ENCODE peak calls at places on chromosomes 16 and 17, in six cellular contexts. One of them, this sample, is unnamed.

GRCh38 chr16:15491430-15491829 is 57.0 kb downstream of the BMERB1 start:
- DNase-seq in lower lobe of right lung: no peak
- DNase-seq in T-cell: no peak
- DNase-seq in CD14-positive monocyte: no peak
- DNase-seq in midbrain: no peak
- DNase-seq in activated effector memory CD4-positive, alpha-beta T cell treated with anti-CD3 and anti-CD28 coated beads, Interleukin-2, amount 50 U/mL, for 16 hours: no peak
- DNase-seq in this sample: no peak

GRCh38 chr16:21610766-21611165 is 11.4 kb downstream of the METTL9 start:
- DNase-seq in lower lobe of right lung: no peak
- DNase-seq in T-cell: no peak
- DNase-seq in CD14-positive monocyte: no peak
- DNase-seq in midbrain: no peak
- DNase-seq in activated effector memory CD4-positive, alpha-beta T cell treated with anti-CD3 and anti-CD28 coated beads, Interleukin-2, amount 50 U/mL, for 16 hours: no peak
- DNase-seq in this sample: no peak

GRCh38 chr17:43878260-43879082 is 28.9 kb downstream of the MPP2 start:
- DNase-seq in lower lobe of right lung: peak
- DNase-seq in T-cell: peak
- DNase-seq in CD14-positive monocyte: no peak
- DNase-seq in midbrain: peak
- DNase-seq in activated effector memory CD4-positive, alpha-beta T cell treated with anti-CD3 and anti-CD28 coated beads, Interleukin-2, amount 50 U/mL, for 16 hours: peak
- DNase-seq in this sample: peak

GRCh38 chr17:21358682-21359482 is 17.3 kb upstream of the KCNJ12 start:
- DNase-seq in lower lobe of right lung: no peak
- DNase-seq in T-cell: no peak
- DNase-seq in CD14-positive monocyte: no peak
- DNase-seq in midbrain: no peak
- DNase-seq in activated effector memory CD4-positive, alpha-beta T cell treated with anti-CD3 and anti-CD28 coated beads, Interleukin-2, amount 50 U/mL, for 16 hours: no peak
- DNase-seq in this sample: no peak

GRCh38 chr17:15038656-15039055 is 226.5 kb downstream of the PMP22 start:
- DNase-seq in lower lobe of right lung: no peak
- DNase-seq in T-cell: no peak
- DNase-seq in CD14-positive monocyte: no peak
- DNase-seq in midbrain: no peak
- DNase-seq in activated effector memory CD4-positive, alpha-beta T cell treated with anti-CD3 and anti-CD28 coated beads, Interleukin-2, amount 50 U/mL, for 16 hours: no peak
- DNase-seq in this sample: no peak

GRCh38 chr16:22941970-22942501 is 128.1 kb downstream of the HS3ST2 start:
- DNase-seq in lower lobe of right lung: no peak
- DNase-seq in T-cell: no peak
- DNase-seq in CD14-positive monocyte: no peak
- DNase-seq in midbrain: no peak
- DNase-seq in activated effector memory CD4-positive, alpha-beta T cell treated with anti-CD3 and anti-CD28 coated beads, Interleukin-2, amount 50 U/mL, for 16 hours: no peak
- DNase-seq in this sample: no peak

GRCh38 chr17:13843862-13844640 is 225.3 kb upstream of the COX10 start:
- DNase-seq in lower lobe of right lung: no peak
- DNase-seq in T-cell: no peak
- DNase-seq in CD14-positive monocyte: no peak
- DNase-seq in midbrain: no peak
- DNase-seq in activated effector memory CD4-positive, alpha-beta T cell treated with anti-CD3 and anti-CD28 coated beads, Interleukin-2, amount 50 U/mL, for 16 hours: no peak
- DNase-seq in this sample: no peak

GRCh38 chr16:81861503-81861902 is 82.4 kb downstream of the PLCG2 start:
- DNase-seq in lower lobe of right lung: no peak
- DNase-seq in T-cell: no peak
- DNase-seq in CD14-positive monocyte: no peak
- DNase-seq in midbrain: no peak
- DNase-seq in activated effector memory CD4-positive, alpha-beta T cell treated with anti-CD3 and anti-CD28 coated beads, Interleukin-2, amount 50 U/mL, for 16 hours: no peak
- DNase-seq in this sample: no peak

GRCh38 chr17:82726427-82726826 is 9.0 kb upstream of the FN3K start:
- DNase-seq in lower lobe of right lung: no peak
- DNase-seq in T-cell: no peak
- DNase-seq in CD14-positive monocyte: no peak
- DNase-seq in midbrain: no peak
- DNase-seq in activated effector memory CD4-positive, alpha-beta T cell treated with anti-CD3 and anti-CD28 coated beads, Interleukin-2, amount 50 U/mL, for 16 hours: no peak
- DNase-seq in this sample: no peak

GRCh38 chr17:75720656-75721462 is at the start of gene ITGB4:
- DNase-seq in lower lobe of right lung: peak
- DNase-seq in T-cell: peak
- DNase-seq in CD14-positive monocyte: no peak
- DNase-seq in midbrain: peak
- DNase-seq in activated effector memory CD4-positive, alpha-beta T cell treated with anti-CD3 and anti-CD28 coated beads, Interleukin-2, amount 50 U/mL, for 16 hours: peak
- DNase-seq in this sample: peak

GRCh38 chr16:3283525-3284447 is 495 bp downstream of the ZNF263 start:
- DNase-seq in lower lobe of right lung: no peak
- DNase-seq in T-cell: no peak
- DNase-seq in CD14-positive monocyte: no peak
- DNase-seq in midbrain: no peak
- DNase-seq in activated effector memory CD4-positive, alpha-beta T cell treated with anti-CD3 and anti-CD28 coated beads, Interleukin-2, amount 50 U/mL, for 16 hours: no peak
- DNase-seq in this sample: no peak

GRCh38 chr16:67199011-67199807 is at the start of gene ELMO3:
- DNase-seq in lower lobe of right lung: peak
- DNase-seq in T-cell: no peak
- DNase-seq in CD14-positive monocyte: no peak
- DNase-seq in midbrain: no peak
- DNase-seq in activated effector memory CD4-positive, alpha-beta T cell treated with anti-CD3 and anti-CD28 coated beads, Interleukin-2, amount 50 U/mL, for 16 hours: no peak
- DNase-seq in this sample: no peak

GRCh38 chr16:49539758-49540157 is 166.2 kb downstream of the C16orf78 start:
- DNase-seq in lower lobe of right lung: no peak
- DNase-seq in T-cell: no peak
- DNase-seq in CD14-positive monocyte: no peak
- DNase-seq in midbrain: no peak
- DNase-seq in activated effector memory CD4-positive, alpha-beta T cell treated with anti-CD3 and anti-CD28 coated beads, Interleukin-2, amount 50 U/mL, for 16 hours: no peak
- DNase-seq in this sample: peak

GRCh38 chr17:33602981-33603380 is 309.9 kb upstream of the ASIC2 start:
- DNase-seq in lower lobe of right lung: no peak
- DNase-seq in T-cell: no peak
- DNase-seq in CD14-positive monocyte: no peak
- DNase-seq in midbrain: no peak
- DNase-seq in activated effector memory CD4-positive, alpha-beta T cell treated with anti-CD3 and anti-CD28 coated beads, Interleukin-2, amount 50 U/mL, for 16 hours: no peak
- DNase-seq in this sample: no peak

GRCh38 chr17:51263001-51263400 is 2.7 kb downstream of the UTP18 start:
- DNase-seq in lower lobe of right lung: no peak
- DNase-seq in T-cell: no peak
- DNase-seq in CD14-positive monocyte: no peak
- DNase-seq in midbrain: no peak
- DNase-seq in activated effector memory CD4-positive, alpha-beta T cell treated with anti-CD3 and anti-CD28 coated beads, Interleukin-2, amount 50 U/mL, for 16 hours: no peak
- DNase-seq in this sample: no peak

GRCh38 chr16:1712791-1713261 is 6.8 kb downstream of the MAPK8IP3 start:
- DNase-seq in lower lobe of right lung: no peak
- DNase-seq in T-cell: no peak
- DNase-seq in CD14-positive monocyte: no peak
- DNase-seq in midbrain: peak
- DNase-seq in activated effector memory CD4-positive, alpha-beta T cell treated with anti-CD3 and anti-CD28 coated beads, Interleukin-2, amount 50 U/mL, for 16 hours: no peak
- DNase-seq in this sample: peak

GRCh38 chr16:75570351-75571104 is 4.3 kb downstream of the GABARAPL2 start:
- DNase-seq in lower lobe of right lung: no peak
- DNase-seq in T-cell: no peak
- DNase-seq in CD14-positive monocyte: no peak
- DNase-seq in midbrain: peak
- DNase-seq in activated effector memory CD4-positive, alpha-beta T cell treated with anti-CD3 and anti-CD28 coated beads, Interleukin-2, amount 50 U/mL, for 16 hours: no peak
- DNase-seq in this sample: no peak

GRCh38 chr16:83835972-83836566 is 28.3 kb downstream of the HSBP1 start:
- DNase-seq in lower lobe of right lung: no peak
- DNase-seq in T-cell: no peak
- DNase-seq in CD14-positive monocyte: no peak
- DNase-seq in midbrain: no peak
- DNase-seq in activated effector memory CD4-positive, alpha-beta T cell treated with anti-CD3 and anti-CD28 coated beads, Interleukin-2, amount 50 U/mL, for 16 hours: no peak
- DNase-seq in this sample: no peak

GRCh38 chr16:13390093-13390985 is 488.9 kb downstream of the SHISA9 start:
- DNase-seq in lower lobe of right lung: no peak
- DNase-seq in T-cell: no peak
- DNase-seq in CD14-positive monocyte: no peak
- DNase-seq in midbrain: no peak
- DNase-seq in activated effector memory CD4-positive, alpha-beta T cell treated with anti-CD3 and anti-CD28 coated beads, Interleukin-2, amount 50 U/mL, for 16 hours: no peak
- DNase-seq in this sample: no peak

GRCh38 chr17:45294506-45294905 is 22.3 kb downstream of the MAP3K14 start:
- DNase-seq in lower lobe of right lung: no peak
- DNase-seq in T-cell: no peak
- DNase-seq in CD14-positive monocyte: no peak
- DNase-seq in midbrain: peak
- DNase-seq in activated effector memory CD4-positive, alpha-beta T cell treated with anti-CD3 and anti-CD28 coated beads, Interleukin-2, amount 50 U/mL, for 16 hours: no peak
- DNase-seq in this sample: no peak

GRCh38 chr17:83202002-83203000 is 122.9 kb downstream of the METRNL start:
- DNase-seq in lower lobe of right lung: peak
- DNase-seq in T-cell: no peak
- DNase-seq in CD14-positive monocyte: peak
- DNase-seq in midbrain: no peak
- DNase-seq in activated effector memory CD4-positive, alpha-beta T cell treated with anti-CD3 and anti-CD28 coated beads, Interleukin-2, amount 50 U/mL, for 16 hours: no peak
- DNase-seq in this sample: peak

GRCh38 chr16:70523621-70524405 is at the start of gene SF3B3:
- DNase-seq in lower lobe of right lung: peak
- DNase-seq in T-cell: peak
- DNase-seq in CD14-positive monocyte: peak
- DNase-seq in midbrain: peak
- DNase-seq in activated effector memory CD4-positive, alpha-beta T cell treated with anti-CD3 and anti-CD28 coated beads, Interleukin-2, amount 50 U/mL, for 16 hours: peak
- DNase-seq in this sample: peak

GRCh38 chr17:77869041-77869595 is 89.4 kb upstream of the TNRC6C start:
- DNase-seq in lower lobe of right lung: peak
- DNase-seq in T-cell: no peak
- DNase-seq in CD14-positive monocyte: no peak
- DNase-seq in midbrain: no peak
- DNase-seq in activated effector memory CD4-positive, alpha-beta T cell treated with anti-CD3 and anti-CD28 coated beads, Interleukin-2, amount 50 U/mL, for 16 hours: no peak
- DNase-seq in this sample: peak

GRCh38 chr16:75621170-75621477 is 2.0 kb downstream of the ADAT1 start:
- DNase-seq in lower lobe of right lung: no peak
- DNase-seq in T-cell: no peak
- DNase-seq in CD14-positive monocyte: no peak
- DNase-seq in midbrain: peak
- DNase-seq in activated effector memory CD4-positive, alpha-beta T cell treated with anti-CD3 and anti-CD28 coated beads, Interleukin-2, amount 50 U/mL, for 16 hours: no peak
- DNase-seq in this sample: no peak

GRCh38 chr17:40180694-40181093 is 3.4 kb downstream of the RAPGEFL1 start:
- DNase-seq in lower lobe of right lung: no peak
- DNase-seq in T-cell: no peak
- DNase-seq in CD14-positive monocyte: no peak
- DNase-seq in midbrain: no peak
- DNase-seq in activated effector memory CD4-positive, alpha-beta T cell treated with anti-CD3 and anti-CD28 coated beads, Interleukin-2, amount 50 U/mL, for 16 hours: no peak
- DNase-seq in this sample: no peak

GRCh38 chr17:70195091-70195490 is 25.8 kb downstream of the KCNJ2 start:
- DNase-seq in lower lobe of right lung: no peak
- DNase-seq in T-cell: no peak
- DNase-seq in CD14-positive monocyte: no peak
- DNase-seq in midbrain: no peak
- DNase-seq in activated effector memory CD4-positive, alpha-beta T cell treated with anti-CD3 and anti-CD28 coated beads, Interleukin-2, amount 50 U/mL, for 16 hours: no peak
- DNase-seq in this sample: no peak

GRCh38 chr16:83803811-83804210 is 4.0 kb upstream of the HSBP1 start:
- DNase-seq in lower lobe of right lung: no peak
- DNase-seq in T-cell: no peak
- DNase-seq in CD14-positive monocyte: no peak
- DNase-seq in midbrain: no peak
- DNase-seq in activated effector memory CD4-positive, alpha-beta T cell treated with anti-CD3 and anti-CD28 coated beads, Interleukin-2, amount 50 U/mL, for 16 hours: no peak
- DNase-seq in this sample: no peak

GRCh38 chr16:8929086-8929748 is 34.5 kb downstream of the USP7 start:
- DNase-seq in lower lobe of right lung: no peak
- DNase-seq in T-cell: no peak
- DNase-seq in CD14-positive monocyte: no peak
- DNase-seq in midbrain: no peak
- DNase-seq in activated effector memory CD4-positive, alpha-beta T cell treated with anti-CD3 and anti-CD28 coated beads, Interleukin-2, amount 50 U/mL, for 16 hours: no peak
- DNase-seq in this sample: no peak

GRCh38 chr16:77223184-77223583 is 24.0 kb downstream of the SYCE1L start:
- DNase-seq in lower lobe of right lung: no peak
- DNase-seq in T-cell: peak
- DNase-seq in CD14-positive monocyte: no peak
- DNase-seq in midbrain: no peak
- DNase-seq in activated effector memory CD4-positive, alpha-beta T cell treated with anti-CD3 and anti-CD28 coated beads, Interleukin-2, amount 50 U/mL, for 16 hours: no peak
- DNase-seq in this sample: no peak

GRCh38 chr17:19728114-19728495 is 11.7 kb upstream of the SLC47A2 start:
- DNase-seq in lower lobe of right lung: peak
- DNase-seq in T-cell: no peak
- DNase-seq in CD14-positive monocyte: no peak
- DNase-seq in midbrain: peak
- DNase-seq in activated effector memory CD4-positive, alpha-beta T cell treated with anti-CD3 and anti-CD28 coated beads, Interleukin-2, amount 50 U/mL, for 16 hours: no peak
- DNase-seq in this sample: peak